ENCODE peak calls at places on chromosomes 5 and 9, in eight cellular contexts. One of them, this sample, is unnamed.

GRCh38 chr5:2872676-2873075 is 121.2 kb upstream of the IRX2 start:
- DNase-seq in A673: no peak
- DNase-seq in lung: no peak
- DNase-seq in head of caudate nucleus: no peak
- DNase-seq in heart right ventricle: no peak
- DNase-seq in AG08395: no peak
- DNase-seq in lower lobe of right lung: no peak
- DNase-seq in effector memory CD4-positive, alpha-beta T cell: no peak
- DNase-seq in this sample: no peak

GRCh38 chr9:127506814-127507750 is 55.8 kb downstream of the LRSAM1 start:
- DNase-seq in A673: no peak
- DNase-seq in effector memory CD4-positive, alpha-beta T cell: no peak
- DNase-seq in AG08395: no peak
- DNase-seq in lower lobe of right lung: no peak
- DNase-seq in heart right ventricle: no peak
- DNase-seq in head of caudate nucleus: no peak
- DNase-seq in lung: no peak
- DNase-seq in this sample: no peak

GRCh38 chr5:6728011-6728794 is 15.0 kb downstream of the TENT4A start:
- DNase-seq in heart right ventricle: no peak
- DNase-seq in head of caudate nucleus: no peak
- DNase-seq in lower lobe of right lung: no peak
- DNase-seq in AG08395: no peak
- DNase-seq in A673: peak
- DNase-seq in effector memory CD4-positive, alpha-beta T cell: no peak
- DNase-seq in lung: no peak
- DNase-seq in this sample: no peak

GRCh38 chr5:1214163-1214935 is 10.8 kb upstream of the SLC6A18 start:
- DNase-seq in lung: no peak
- DNase-seq in effector memory CD4-positive, alpha-beta T cell: no peak
- DNase-seq in lower lobe of right lung: peak
- DNase-seq in heart right ventricle: no peak
- DNase-seq in AG08395: no peak
- DNase-seq in head of caudate nucleus: no peak
- DNase-seq in A673: no peak
- DNase-seq in this sample: no peak

GRCh38 chr5:42611437-42611836 is 145.2 kb upstream of the CCDC152 start:
- DNase-seq in lower lobe of right lung: no peak
- DNase-seq in AG08395: no peak
- DNase-seq in head of caudate nucleus: no peak
- DNase-seq in heart right ventricle: no peak
- DNase-seq in effector memory CD4-positive, alpha-beta T cell: no peak
- DNase-seq in lung: no peak
- DNase-seq in A673: no peak
- DNase-seq in this sample: no peak

GRCh38 chr9:123724211-123724831 is 205.6 kb downstream of the DENND1A start:
- DNase-seq in lower lobe of right lung: no peak
- DNase-seq in lung: no peak
- DNase-seq in AG08395: peak
- DNase-seq in A673: peak
- DNase-seq in effector memory CD4-positive, alpha-beta T cell: no peak
- DNase-seq in head of caudate nucleus: no peak
- DNase-seq in heart right ventricle: no peak
- DNase-seq in this sample: no peak

GRCh38 chr9:16252631-16253030 is 617.8 kb downstream of the BNC2 start:
- DNase-seq in heart right ventricle: no peak
- DNase-seq in A673: no peak
- DNase-seq in lung: no peak
- DNase-seq in AG08395: no peak
- DNase-seq in lower lobe of right lung: no peak
- DNase-seq in effector memory CD4-positive, alpha-beta T cell: no peak
- DNase-seq in head of caudate nucleus: no peak
- DNase-seq in this sample: no peak

GRCh38 chr5:2901511-2901910 is 150.0 kb upstream of the IRX2 start:
- DNase-seq in effector memory CD4-positive, alpha-beta T cell: no peak
- DNase-seq in lower lobe of right lung: no peak
- DNase-seq in heart right ventricle: no peak
- DNase-seq in lung: peak
- DNase-seq in AG08395: no peak
- DNase-seq in head of caudate nucleus: no peak
- DNase-seq in A673: no peak
- DNase-seq in this sample: no peak

GRCh38 chr5:90421136-90421535 is 11.6 kb upstream of the CETN3 start:
- DNase-seq in heart right ventricle: no peak
- DNase-seq in lung: no peak
- DNase-seq in lower lobe of right lung: no peak
- DNase-seq in effector memory CD4-positive, alpha-beta T cell: no peak
- DNase-seq in head of caudate nucleus: peak
- DNase-seq in A673: no peak
- DNase-seq in AG08395: peak
- DNase-seq in this sample: no peak

GRCh38 chr5:77882670-77883257 is 106.6 kb upstream of the TBCA start:
- DNase-seq in head of caudate nucleus: no peak
- DNase-seq in heart right ventricle: no peak
- DNase-seq in lower lobe of right lung: no peak
- DNase-seq in lung: no peak
- DNase-seq in effector memory CD4-positive, alpha-beta T cell: no peak
- DNase-seq in AG08395: no peak
- DNase-seq in A673: no peak
- DNase-seq in this sample: no peak

GRCh38 chr5:34762321-34762871 is 76.6 kb upstream of the TTC23L start:
- DNase-seq in lung: no peak
- DNase-seq in head of caudate nucleus: no peak
- DNase-seq in A673: peak
- DNase-seq in lower lobe of right lung: no peak
- DNase-seq in AG08395: peak
- DNase-seq in heart right ventricle: peak
- DNase-seq in effector memory CD4-positive, alpha-beta T cell: no peak
- DNase-seq in this sample: no peak

GRCh38 chr5:82884821-82885471 is 192.2 kb downstream of the TMEM167A start:
- DNase-seq in heart right ventricle: no peak
- DNase-seq in lower lobe of right lung: no peak
- DNase-seq in AG08395: no peak
- DNase-seq in lung: no peak
- DNase-seq in head of caudate nucleus: no peak
- DNase-seq in effector memory CD4-positive, alpha-beta T cell: no peak
- DNase-seq in A673: no peak
- DNase-seq in this sample: no peak

GRCh38 chr5:125700380-125700856 is 722.8 kb upstream of the GRAMD2B start:
- DNase-seq in effector memory CD4-positive, alpha-beta T cell: no peak
- DNase-seq in lower lobe of right lung: no peak
- DNase-seq in A673: no peak
- DNase-seq in lung: no peak
- DNase-seq in heart right ventricle: no peak
- DNase-seq in AG08395: no peak
- DNase-seq in head of caudate nucleus: no peak
- DNase-seq in this sample: no peak

GRCh38 chr5:159891371-159891770 is 24.9 kb upstream of the ADRA1B start:
- DNase-seq in lower lobe of right lung: no peak
- DNase-seq in heart right ventricle: no peak
- DNase-seq in head of caudate nucleus: no peak
- DNase-seq in AG08395: no peak
- DNase-seq in A673: no peak
- DNase-seq in lung: peak
- DNase-seq in effector memory CD4-positive, alpha-beta T cell: no peak
- DNase-seq in this sample: no peak

GRCh38 chr5:130712324-130712723 is 452.7 kb downstream of the HINT1 start:
- DNase-seq in lung: no peak
- DNase-seq in lower lobe of right lung: no peak
- DNase-seq in A673: no peak
- DNase-seq in head of caudate nucleus: no peak
- DNase-seq in heart right ventricle: no peak
- DNase-seq in effector memory CD4-positive, alpha-beta T cell: no peak
- DNase-seq in AG08395: no peak
- DNase-seq in this sample: no peak

GRCh38 chr9:75064307-75065025 is 23.5 kb downstream of the NMRK1 start:
- DNase-seq in effector memory CD4-positive, alpha-beta T cell: no peak
- DNase-seq in A673: no peak
- DNase-seq in lower lobe of right lung: no peak
- DNase-seq in head of caudate nucleus: peak
- DNase-seq in heart right ventricle: no peak
- DNase-seq in AG08395: peak
- DNase-seq in lung: no peak
- DNase-seq in this sample: no peak

GRCh38 chr5:14086261-14086660 is 56.9 kb upstream of the TRIO start:
- DNase-seq in AG08395: no peak
- DNase-seq in effector memory CD4-positive, alpha-beta T cell: no peak
- DNase-seq in lung: no peak
- DNase-seq in head of caudate nucleus: no peak
- DNase-seq in heart right ventricle: no peak
- DNase-seq in A673: no peak
- DNase-seq in lower lobe of right lung: no peak
- DNase-seq in this sample: no peak

GRCh38 chr9:136668983-136669790 is 6.5 kb downstream of the EGFL7 start:
- DNase-seq in head of caudate nucleus: no peak
- DNase-seq in lung: no peak
- DNase-seq in lower lobe of right lung: no peak
- DNase-seq in AG08395: peak
- DNase-seq in A673: peak
- DNase-seq in heart right ventricle: no peak
- DNase-seq in effector memory CD4-positive, alpha-beta T cell: no peak
- DNase-seq in this sample: no peak

GRCh38 chr5:38422622-38423021 is 133.8 kb downstream of the LIFR start:
- DNase-seq in effector memory CD4-positive, alpha-beta T cell: no peak
- DNase-seq in AG08395: no peak
- DNase-seq in A673: no peak
- DNase-seq in heart right ventricle: no peak
- DNase-seq in head of caudate nucleus: no peak
- DNase-seq in lower lobe of right lung: no peak
- DNase-seq in lung: no peak
- DNase-seq in this sample: no peak

GRCh38 chr5:123543438-123543837 is 31.5 kb downstream of the CSNK1G3 start:
- DNase-seq in lung: no peak
- DNase-seq in head of caudate nucleus: no peak
- DNase-seq in effector memory CD4-positive, alpha-beta T cell: no peak
- DNase-seq in lower lobe of right lung: no peak
- DNase-seq in heart right ventricle: no peak
- DNase-seq in A673: no peak
- DNase-seq in AG08395: no peak
- DNase-seq in this sample: no peak

GRCh38 chr5:32506809-32507208 is 62.3 kb upstream of the ZFR start:
- DNase-seq in A673: peak
- DNase-seq in head of caudate nucleus: no peak
- DNase-seq in lower lobe of right lung: no peak
- DNase-seq in effector memory CD4-positive, alpha-beta T cell: no peak
- DNase-seq in lung: no peak
- DNase-seq in AG08395: peak
- DNase-seq in heart right ventricle: no peak
- DNase-seq in this sample: no peak

GRCh38 chr5:130868186-130868821 is 296.8 kb downstream of the HINT1 start:
- DNase-seq in heart right ventricle: no peak
- DNase-seq in effector memory CD4-positive, alpha-beta T cell: no peak
- DNase-seq in lung: no peak
- DNase-seq in AG08395: peak
- DNase-seq in head of caudate nucleus: no peak
- DNase-seq in lower lobe of right lung: no peak
- DNase-seq in A673: no peak
- DNase-seq in this sample: no peak

GRCh38 chr5:69271376-69271775 is 36.7 kb downstream of the CDK7 start:
- DNase-seq in heart right ventricle: peak
- DNase-seq in lung: peak
- DNase-seq in lower lobe of right lung: peak
- DNase-seq in effector memory CD4-positive, alpha-beta T cell: no peak
- DNase-seq in head of caudate nucleus: peak
- DNase-seq in A673: peak
- DNase-seq in AG08395: no peak
- DNase-seq in this sample: no peak

This sample was measured in T-helper 9 cell.